ENCODE peak calls at places on chromosomes 7 and 10, in eight cellular contexts. One of them, this sample, is unnamed.

GRCh38 chr10:130487562-130487961 is 351.4 kb downstream of the GLRX3 start:
- DNase-seq in uterus: no peak
- DNase-seq in Peyer's patch: no peak
- DNase-seq in omental fat pad: no peak
- DNase-seq in upper lobe of right lung: no peak
- DNase-seq in H9: no peak
- DNase-seq in foreskin keratinocyte: no peak
- DNase-seq in HFFc6: no peak
- DNase-seq in this sample: no peak

GRCh38 chr7:156105337-156106106 is 293.3 kb upstream of the SHH start:
- DNase-seq in Peyer's patch: no peak
- DNase-seq in omental fat pad: no peak
- DNase-seq in HFFc6: no peak
- DNase-seq in upper lobe of right lung: no peak
- DNase-seq in H9: no peak
- DNase-seq in uterus: no peak
- DNase-seq in foreskin keratinocyte: no peak
- DNase-seq in this sample: no peak

GRCh38 chr7:33258561-33258960 is 129.2 kb downstream of the BBS9 start:
- DNase-seq in Peyer's patch: no peak
- DNase-seq in HFFc6: no peak
- DNase-seq in upper lobe of right lung: no peak
- DNase-seq in H9: no peak
- DNase-seq in omental fat pad: no peak
- DNase-seq in foreskin keratinocyte: no peak
- DNase-seq in uterus: no peak
- DNase-seq in this sample: no peak

GRCh38 chr7:29281782-29282541 is 87.4 kb downstream of the CHN2 start:
- DNase-seq in foreskin keratinocyte: peak
- DNase-seq in omental fat pad: no peak
- DNase-seq in uterus: no peak
- DNase-seq in HFFc6: peak
- DNase-seq in Peyer's patch: no peak
- DNase-seq in H9: no peak
- DNase-seq in upper lobe of right lung: no peak
- DNase-seq in this sample: no peak

GRCh38 chr10:134743-135600 is at the start of gene ZMYND11:
- DNase-seq in upper lobe of right lung: peak
- DNase-seq in uterus: peak
- DNase-seq in omental fat pad: no peak
- DNase-seq in Peyer's patch: peak
- DNase-seq in H9: peak
- DNase-seq in HFFc6: peak
- DNase-seq in foreskin keratinocyte: peak
- DNase-seq in this sample: peak

GRCh38 chr10:34681933-34682332 is 133.2 kb downstream of the PARD3 start:
- DNase-seq in Peyer's patch: no peak
- DNase-seq in upper lobe of right lung: no peak
- DNase-seq in HFFc6: no peak
- DNase-seq in H9: no peak
- DNase-seq in omental fat pad: no peak
- DNase-seq in foreskin keratinocyte: no peak
- DNase-seq in uterus: no peak
- DNase-seq in this sample: no peak

GRCh38 chr7:66297579-66297978 is 92.4 kb downstream of the TPST1 start:
- DNase-seq in Peyer's patch: no peak
- DNase-seq in uterus: no peak
- DNase-seq in HFFc6: no peak
- DNase-seq in upper lobe of right lung: no peak
- DNase-seq in H9: no peak
- DNase-seq in omental fat pad: no peak
- DNase-seq in foreskin keratinocyte: peak
- DNase-seq in this sample: no peak

GRCh38 chr7:117772416-117772815 is 100.8 kb downstream of the CTTNBP2 start:
- DNase-seq in Peyer's patch: no peak
- DNase-seq in omental fat pad: no peak
- DNase-seq in HFFc6: no peak
- DNase-seq in foreskin keratinocyte: no peak
- DNase-seq in H9: no peak
- DNase-seq in uterus: no peak
- DNase-seq in upper lobe of right lung: no peak
- DNase-seq in this sample: no peak

GRCh38 chr7:125057974-125058373 is 128.3 kb upstream of the POT1 start:
- DNase-seq in upper lobe of right lung: no peak
- DNase-seq in foreskin keratinocyte: no peak
- DNase-seq in omental fat pad: no peak
- DNase-seq in Peyer's patch: no peak
- DNase-seq in H9: no peak
- DNase-seq in HFFc6: no peak
- DNase-seq in uterus: no peak
- DNase-seq in this sample: no peak

GRCh38 chr7:140653319-140654108 is 12.9 kb upstream of the DENND2A start:
- DNase-seq in uterus: peak
- DNase-seq in H9: peak
- DNase-seq in foreskin keratinocyte: no peak
- DNase-seq in HFFc6: peak
- DNase-seq in omental fat pad: no peak
- DNase-seq in Peyer's patch: no peak
- DNase-seq in upper lobe of right lung: peak
- DNase-seq in this sample: peak

GRCh38 chr10:110357252-110357780 is 52.6 kb upstream of the SMNDC1 start:
- DNase-seq in upper lobe of right lung: no peak
- DNase-seq in uterus: peak
- DNase-seq in H9: no peak
- DNase-seq in omental fat pad: peak
- DNase-seq in foreskin keratinocyte: peak
- DNase-seq in HFFc6: peak
- DNase-seq in Peyer's patch: peak
- DNase-seq in this sample: peak

GRCh38 chr10:96814264-96814663 is 17.8 kb upstream of the LCOR start:
- DNase-seq in upper lobe of right lung: no peak
- DNase-seq in uterus: no peak
- DNase-seq in Peyer's patch: no peak
- DNase-seq in omental fat pad: no peak
- DNase-seq in foreskin keratinocyte: peak
- DNase-seq in HFFc6: peak
- DNase-seq in H9: no peak
- DNase-seq in this sample: peak

GRCh38 chr7:129014501-129015101 is 40.3 kb downstream of the TNPO3 start:
- DNase-seq in upper lobe of right lung: no peak
- DNase-seq in Peyer's patch: no peak
- DNase-seq in uterus: no peak
- DNase-seq in foreskin keratinocyte: no peak
- DNase-seq in HFFc6: no peak
- DNase-seq in omental fat pad: no peak
- DNase-seq in H9: no peak
- DNase-seq in this sample: no peak

GRCh38 chr7:80584778-80585177 is 53.7 kb upstream of the CD36 start:
- DNase-seq in uterus: no peak
- DNase-seq in upper lobe of right lung: no peak
- DNase-seq in foreskin keratinocyte: peak
- DNase-seq in HFFc6: no peak
- DNase-seq in omental fat pad: no peak
- DNase-seq in Peyer's patch: no peak
- DNase-seq in H9: no peak
- DNase-seq in this sample: no peak

GRCh38 chr10:102951316-102951715 is 33.2 kb downstream of the CNNM2 start:
- DNase-seq in upper lobe of right lung: no peak
- DNase-seq in uterus: no peak
- DNase-seq in HFFc6: no peak
- DNase-seq in foreskin keratinocyte: no peak
- DNase-seq in Peyer's patch: no peak
- DNase-seq in omental fat pad: no peak
- DNase-seq in H9: no peak
- DNase-seq in this sample: no peak

GRCh38 chr7:78377532-78377931 is 579.0 kb downstream of the PHTF2 start:
- DNase-seq in Peyer's patch: no peak
- DNase-seq in uterus: no peak
- DNase-seq in omental fat pad: no peak
- DNase-seq in HFFc6: no peak
- DNase-seq in foreskin keratinocyte: no peak
- DNase-seq in H9: no peak
- DNase-seq in upper lobe of right lung: no peak
- DNase-seq in this sample: no peak
- TF ChIP-seq CTCF in Peyer's patch: no peak
- TF ChIP-seq CTCF in uterus: no peak
- TF ChIP-seq CTCF in omental fat pad: no peak
- TF ChIP-seq CTCF in HFFc6: peak
- TF ChIP-seq CTCF in foreskin keratinocyte: no peak
- TF ChIP-seq CTCF in H9: peak
- TF ChIP-seq CTCF in upper lobe of right lung: peak
- TF ChIP-seq CTCF in this sample: no peak

GRCh38 chr7:43456200-43456599 is 126.7 kb upstream of the STK17A start:
- DNase-seq in omental fat pad: no peak
- DNase-seq in HFFc6: no peak
- DNase-seq in uterus: no peak
- DNase-seq in foreskin keratinocyte: no peak
- DNase-seq in H9: no peak
- DNase-seq in upper lobe of right lung: no peak
- DNase-seq in Peyer's patch: no peak
- DNase-seq in this sample: no peak
- TF ChIP-seq CTCF in omental fat pad: no peak
- TF ChIP-seq CTCF in HFFc6: no peak
- TF ChIP-seq CTCF in uterus: no peak
- TF ChIP-seq CTCF in foreskin keratinocyte: peak
- TF ChIP-seq CTCF in H9: peak
- TF ChIP-seq CTCF in upper lobe of right lung: no peak
- TF ChIP-seq CTCF in Peyer's patch: no peak
- TF ChIP-seq CTCF in this sample: no peak

DNA sequence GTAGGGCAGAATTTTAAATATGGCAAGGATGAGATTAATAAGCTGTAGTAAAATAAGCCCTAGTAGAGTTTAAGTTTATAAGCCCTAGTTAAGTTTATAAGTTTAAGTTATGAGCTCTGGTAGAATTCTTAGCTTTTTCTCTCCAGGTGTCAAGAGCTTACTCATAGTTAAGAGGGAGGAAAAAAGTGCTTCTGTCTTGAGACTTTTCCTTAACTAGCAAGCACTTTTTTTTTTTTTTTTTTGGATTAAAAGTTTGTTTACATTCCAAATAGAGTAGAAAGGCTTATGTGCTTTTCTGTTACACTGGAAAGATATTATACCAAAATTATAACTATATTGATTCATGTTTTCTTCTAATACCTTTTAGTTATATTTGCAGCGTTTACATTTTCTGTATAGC is 25.5 kb upstream of the MPP7 start:
- DNase-seq in uterus: no peak
- DNase-seq in H9: no peak
- DNase-seq in HFFc6: no peak
- DNase-seq in Peyer's patch: no peak
- DNase-seq in foreskin keratinocyte: no peak
- DNase-seq in omental fat pad: no peak
- DNase-seq in upper lobe of right lung: no peak
- DNase-seq in this sample: no peak
- TF ChIP-seq CTCF in uterus: no peak
- TF ChIP-seq CTCF in H9: no peak
- TF ChIP-seq CTCF in HFFc6: no peak
- TF ChIP-seq CTCF in Peyer's patch: no peak
- TF ChIP-seq CTCF in foreskin keratinocyte: no peak
- TF ChIP-seq CTCF in omental fat pad: no peak
- TF ChIP-seq CTCF in upper lobe of right lung: no peak
- TF ChIP-seq CTCF in this sample: no peak

DNA sequence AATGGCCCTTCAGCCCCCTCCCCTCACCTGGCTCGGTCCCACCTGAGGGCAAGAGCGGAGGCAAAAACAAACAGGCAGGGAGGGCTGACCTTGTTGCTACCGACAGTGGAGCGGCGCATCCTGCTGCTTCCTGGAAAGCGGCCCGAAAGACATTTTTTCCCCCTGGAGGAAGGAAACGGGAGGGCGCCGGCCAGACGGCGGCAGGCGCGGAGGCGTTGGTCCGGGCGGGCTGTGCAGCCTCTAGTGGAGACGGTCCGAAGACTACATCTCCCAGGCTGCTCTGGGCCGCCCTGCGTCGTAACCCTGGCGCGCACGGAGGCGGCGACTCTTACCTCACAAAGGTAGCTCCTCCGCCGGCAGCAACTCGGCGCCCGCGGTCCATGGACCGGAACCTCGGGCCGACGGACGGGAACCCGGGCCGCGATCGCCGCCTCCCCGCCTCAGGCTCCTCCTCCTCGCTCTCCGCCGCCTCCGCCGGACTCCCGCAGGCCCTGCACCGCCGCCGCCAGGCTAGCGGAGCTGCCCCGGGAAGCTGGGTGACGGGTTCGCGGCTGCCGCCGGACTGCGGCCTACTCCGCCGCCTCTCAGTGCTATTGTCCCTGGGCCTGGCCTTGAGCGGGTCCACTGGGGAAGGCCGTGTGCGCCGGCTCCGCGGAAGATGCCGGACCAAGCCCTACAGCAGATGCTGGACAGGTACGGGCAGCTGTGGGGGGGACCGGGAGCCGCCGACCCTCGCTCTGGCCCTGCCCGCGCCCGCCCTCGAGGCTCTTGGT is at the start of the genes CPEB3 and MARCHF5:
- DNase-seq in Peyer's patch: peak
- DNase-seq in upper lobe of right lung: peak
- DNase-seq in foreskin keratinocyte: peak
- DNase-seq in uterus: peak
- DNase-seq in HFFc6: peak
- DNase-seq in H9: peak
- DNase-seq in omental fat pad: peak
- DNase-seq in this sample: peak
- TF ChIP-seq CTCF in Peyer's patch: peak
- TF ChIP-seq CTCF in upper lobe of right lung: peak
- TF ChIP-seq CTCF in foreskin keratinocyte: peak
- TF ChIP-seq CTCF in uterus: peak
- TF ChIP-seq CTCF in HFFc6: peak
- TF ChIP-seq CTCF in H9: peak
- TF ChIP-seq CTCF in omental fat pad: peak
- TF ChIP-seq CTCF in this sample: peak

DNA sequence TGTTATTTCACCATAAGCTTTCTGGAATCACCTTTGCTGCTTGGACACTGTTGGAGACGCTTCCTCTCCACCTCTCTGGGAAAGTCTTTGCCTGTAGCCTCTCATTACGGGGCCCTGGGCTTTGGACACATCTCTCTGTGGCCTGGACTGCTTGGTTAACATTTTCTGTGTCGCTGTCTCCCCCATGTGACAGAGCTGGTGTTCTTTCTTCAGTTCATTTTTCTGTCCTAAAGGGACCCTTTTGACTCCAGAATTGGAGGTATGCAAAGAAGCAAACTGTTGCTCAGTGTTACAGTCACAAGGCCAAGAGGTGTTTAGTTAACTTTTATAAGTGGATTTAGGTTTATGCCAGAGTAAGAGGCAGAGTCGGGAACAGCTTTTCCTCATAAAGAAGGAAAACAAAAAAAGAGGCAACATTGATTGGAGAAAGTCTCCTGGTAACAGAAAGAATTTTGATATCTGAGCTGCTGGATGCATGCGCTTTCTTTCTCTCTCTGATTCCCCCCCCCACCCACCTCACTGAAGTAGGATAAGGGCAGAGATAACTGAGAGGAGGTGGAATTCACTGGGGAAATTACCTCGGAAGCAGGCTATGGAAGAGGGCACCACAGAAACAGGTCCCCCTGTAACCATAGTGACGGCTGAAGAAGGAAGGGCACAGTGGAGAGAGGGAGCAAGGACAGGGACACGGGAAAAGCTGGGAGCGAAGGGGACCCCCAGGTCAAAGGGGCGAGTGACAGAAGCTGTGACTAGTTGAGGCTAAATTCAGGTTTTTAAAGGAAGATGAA is 57.8 kb downstream of the LGI1 start:
- DNase-seq in HFFc6: no peak
- DNase-seq in foreskin keratinocyte: no peak
- DNase-seq in Peyer's patch: no peak
- DNase-seq in H9: peak
- DNase-seq in upper lobe of right lung: no peak
- DNase-seq in omental fat pad: no peak
- DNase-seq in uterus: no peak
- DNase-seq in this sample: no peak
- TF ChIP-seq CTCF in HFFc6: no peak
- TF ChIP-seq CTCF in foreskin keratinocyte: no peak
- TF ChIP-seq CTCF in Peyer's patch: no peak
- TF ChIP-seq CTCF in H9: peak
- TF ChIP-seq CTCF in upper lobe of right lung: no peak
- TF ChIP-seq CTCF in omental fat pad: no peak
- TF ChIP-seq CTCF in uterus: no peak
- TF ChIP-seq CTCF in this sample: peak

This sample was measured in AG09319.